ENCODE peak calls at places on chromosomes 5 and 9, in seven cellular contexts. Q is K562, W is H1, Y is HCT116, O is HepG2, F is GM12878, X is SK-N-SH. A is an unnamed sample.

GRCh38 chr5:41748631-41749030 is 121.6 kb downstream of the OXCT1 start:
- DNase-seq in Q (no peak), W (no peak), Y (peak), O (no peak), F (peak), X (no peak), A (no peak)

GRCh38 chr5:160165137-160166068 is 46.2 kb upstream of the PWWP2A start:
- DNase-seq in Q (peak), W (no peak), Y (peak), O (peak), F (no peak), X (peak), A (peak)

GRCh38 chr5:68456756-68457217 is 241.2 kb downstream of the PIK3R1 start:
- DNase-seq in Q (peak), W (no peak), Y (no peak), O (peak), F (no peak), X (no peak), A (peak)

GRCh38 chr9:98807070-98807810 is at the start of gene GALNT12:
- DNase-seq in Q (peak), W (no peak), Y (no peak), O (no peak), F (no peak), X (peak), A (no peak)

GRCh38 chr9:34558911-34559615 is 30.5 kb downstream of the CNTFR start:
- DNase-seq in Q (no peak), W (no peak), Y (no peak), O (no peak), F (no peak), X (peak), A (no peak)

GRCh38 chr5:84602371-84602771 is 217.7 kb upstream of the EDIL3 start:
- DNase-seq in Q (no peak), W (no peak), Y (no peak), O (no peak), F (peak), X (no peak), A (no peak)

GRCh38 chr9:120432600-120432999 is 147.4 kb downstream of the CDK5RAP2 start:
- DNase-seq in Q (no peak), W (no peak), Y (no peak), O (no peak), F (no peak), X (no peak), A (no peak)

GRCh38 chr5:38500861-38501260 is 55.6 kb downstream of the LIFR start:
- DNase-seq in Q (no peak), W (no peak), Y (no peak), O (no peak), F (no peak), X (no peak), A (no peak)

GRCh38 chr5:392431-392988 is 50.5 kb upstream of the EXOC3 start:
- DNase-seq in Q (no peak), W (no peak), Y (peak), O (no peak), F (peak), X (no peak), A (no peak)

GRCh38 chr9:79592736-79593493 is 21.1 kb downstream of the TLE4 start:
- DNase-seq in Q (no peak), W (no peak), Y (no peak), O (no peak), F (no peak), X (no peak), A (no peak)

GRCh38 chr9:135752281-135753204 is 50.6 kb downstream of the KCNT1 start:
- DNase-seq in Q (no peak), W (no peak), Y (no peak), O (no peak), F (no peak), X (no peak), A (no peak)

GRCh38 chr5:140107312-140108092 is 6.4 kb upstream of the PURA start:
- DNase-seq in Q (peak), W (no peak), Y (peak), O (peak), F (peak), X (peak), A (peak)

GRCh38 chr5:78522476-78523105 is 126.0 kb downstream of the LHFPL2 start:
- DNase-seq in Q (no peak), W (no peak), Y (no peak), O (no peak), F (no peak), X (no peak), A (no peak)

GRCh38 chr5:160245506-160246100 is 16.3 kb downstream of the FABP6 start:
- DNase-seq in Q (no peak), W (no peak), Y (no peak), O (no peak), F (no peak), X (peak), A (no peak)

GRCh38 chr5:16957305-16958165 is 21.4 kb upstream of the MYO10 start:
- DNase-seq in Q (no peak), W (no peak), Y (no peak), O (no peak), F (no peak), X (no peak), A (no peak)

GRCh38 chr9:97744710-97745708 is 47.9 kb upstream of the XPA start:
- DNase-seq in Q (peak), W (no peak), Y (no peak), O (no peak), F (no peak), X (peak), A (no peak)

GRCh38 chr5:146520731-146521130 is 4.7 kb upstream of the GPR151 start:
- DNase-seq in Q (no peak), W (no peak), Y (peak), O (peak), F (no peak), X (no peak), A (no peak)

GRCh38 chr9:113993838-113994540 is 84.1 kb downstream of the AMBP start:
- DNase-seq in Q (no peak), W (no peak), Y (no peak), O (no peak), F (no peak), X (peak), A (peak)

GRCh38 chr5:115588640-115589039 is 13.6 kb downstream of the TICAM2 start:
- DNase-seq in Q (no peak), W (no peak), Y (no peak), O (no peak), F (no peak), X (no peak), A (peak)

GRCh38 chr5:157387683-157388093 is 72.3 kb upstream of the NIPAL4 start:
- DNase-seq in Q (no peak), W (no peak), Y (peak), O (peak), F (no peak), X (no peak), A (no peak)

GRCh38 chr5:125410501-125411162 is 664.2 kb upstream of the ZNF608 start:
- DNase-seq in Q (no peak), W (no peak), Y (no peak), O (no peak), F (no peak), X (peak), A (no peak)

GRCh38 chr5:178442361-178443256 is 147.6 kb downstream of the COL23A1 start:
- DNase-seq in Q (no peak), W (no peak), Y (no peak), O (no peak), F (no peak), X (no peak), A (no peak)

GRCh38 chr5:1316941-1317340 is 22.1 kb upstream of the TERT start:
- DNase-seq in Q (no peak), W (no peak), Y (no peak), O (no peak), F (no peak), X (no peak), A (no peak)

DNA sequence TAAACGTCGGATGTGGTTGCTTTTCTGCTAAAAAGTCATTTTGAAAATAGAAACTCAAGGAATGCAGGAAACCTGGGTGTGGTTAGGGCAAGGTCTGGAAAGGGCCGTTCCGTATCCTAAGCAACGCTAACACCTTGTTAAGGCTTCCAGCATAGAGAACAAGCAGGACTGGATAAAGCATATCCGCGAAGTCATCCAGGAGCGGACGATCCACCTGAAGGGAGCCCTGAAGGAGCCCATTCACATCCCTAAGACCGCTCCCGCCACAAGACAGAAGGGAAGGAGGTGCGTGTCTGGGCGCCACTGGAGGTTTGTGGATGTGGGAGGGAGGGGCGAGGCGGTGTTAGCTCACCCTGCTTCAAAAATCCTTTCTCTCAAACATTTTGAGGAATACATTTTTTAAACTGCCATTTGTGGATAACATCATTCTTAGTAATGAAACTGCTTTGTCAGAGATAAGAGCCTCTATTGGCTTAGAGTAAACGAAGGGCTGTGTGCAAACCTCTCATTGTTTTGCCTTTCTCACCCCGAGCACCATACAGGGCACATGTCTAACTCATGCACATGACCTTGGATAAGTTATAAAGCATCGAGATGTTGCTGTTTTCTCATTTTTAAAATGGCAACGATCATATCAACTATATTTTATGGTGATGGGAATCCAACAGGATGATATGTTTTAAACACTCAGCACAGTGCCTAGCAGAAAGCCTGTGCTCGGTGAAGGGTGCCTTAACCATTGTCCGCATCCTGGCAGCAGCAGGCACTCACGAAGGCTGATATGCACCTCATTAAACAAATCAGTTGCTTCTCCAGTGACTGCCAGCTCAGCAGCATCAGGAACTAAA is 175.7 kb upstream of the OTULINL start:
- DNase-seq in Q (no peak), W (no peak), Y (no peak), O (no peak), F (no peak), X (no peak), A (no peak)
- TF ChIP-seq JUND in Q (no peak), W (no peak), Y (no peak), O (no peak), F (no peak), X (no peak), A (no peak)

GRCh38 chr5:122715095-122715494 is 59.8 kb upstream of the SNX2 start:
- DNase-seq in Q (no peak), W (no peak), Y (no peak), O (no peak), F (no peak), X (no peak), A (no peak)
- TF ChIP-seq JUND in Q (no peak), W (no peak), Y (no peak), O (no peak), F (no peak), X (no peak), A (no peak)

DNA sequence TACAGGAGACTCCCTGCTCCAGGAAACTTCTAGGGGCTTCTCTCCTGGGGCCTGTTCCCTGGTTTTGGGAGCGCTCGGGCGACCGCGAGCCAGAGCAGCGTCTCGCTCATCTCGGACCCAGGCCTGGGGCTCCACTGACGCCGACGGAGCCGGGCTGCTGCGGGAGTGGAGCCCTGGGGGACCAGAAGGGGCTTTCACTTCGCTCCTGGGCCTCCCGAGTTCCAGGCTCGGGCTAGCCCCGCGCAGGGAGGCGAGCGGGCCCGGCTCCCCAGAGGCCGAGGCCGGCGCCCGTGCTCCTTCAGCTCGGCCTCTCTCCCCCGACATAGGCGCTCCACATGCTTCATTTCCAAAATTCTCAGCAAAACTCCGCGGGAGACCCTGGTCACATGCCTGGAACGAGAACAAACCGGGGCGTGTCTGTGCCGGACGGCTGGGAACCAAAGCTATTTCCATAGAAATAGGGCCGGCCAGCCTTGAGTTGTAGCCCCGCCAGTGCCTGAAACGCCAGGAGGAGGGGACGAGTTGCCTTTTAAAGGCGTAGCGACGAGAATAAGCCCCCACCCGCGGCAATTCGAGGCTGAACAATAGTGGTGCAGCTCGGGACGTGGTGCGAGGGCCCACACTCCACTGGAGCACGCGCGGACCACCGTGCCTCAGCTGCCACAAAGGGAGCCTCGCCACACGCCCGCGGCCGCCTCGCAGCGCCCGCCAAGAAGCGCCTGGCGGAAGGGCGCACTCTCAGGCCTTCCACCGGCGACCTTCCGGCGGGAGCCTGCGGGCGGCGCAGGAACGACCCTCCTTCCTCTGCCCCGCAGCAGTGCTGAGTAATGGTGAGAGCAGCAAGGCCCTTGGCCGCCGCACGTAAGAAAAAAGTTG is 1.1 kb upstream of the G3BP1 start:
- DNase-seq in Q (peak), W (peak), Y (no peak), O (no peak), F (no peak), X (peak), A (peak)
- TF ChIP-seq JUND in Q (no peak), W (no peak), Y (no peak), O (no peak), F (no peak), X (no peak), A (no peak)

GRCh38 chr9:91273853-91274552 is 87.7 kb downstream of the AUH start:
- DNase-seq in Q (peak), W (no peak), Y (peak), O (peak), F (no peak), X (no peak), A (no peak)
- TF ChIP-seq JUND in Q (peak), W (no peak), Y (peak), O (no peak), F (no peak), X (peak), A (no peak)

GRCh38 chr9:14296462-14296861 is 17.5 kb downstream of the NFIB start:
- DNase-seq in Q (no peak), W (no peak), Y (no peak), O (no peak), F (no peak), X (no peak), A (no peak)
- TF ChIP-seq JUND in Q (no peak), W (no peak), Y (no peak), O (no peak), F (no peak), X (no peak), A (no peak)

GRCh38 chr9:95368377-95369160 is 51.1 kb upstream of the FANCC start:
- DNase-seq in Q (no peak), W (no peak), Y (no peak), O (no peak), F (no peak), X (no peak), A (no peak)

GRCh38 chr9:95373765-95374435 is 56.4 kb upstream of the FANCC start:
- DNase-seq in Q (no peak), W (no peak), Y (no peak), O (no peak), F (no peak), X (no peak), A (no peak)

GRCh38 chr9:95370064-95370463 is 52.6 kb upstream of the FANCC start:
- DNase-seq in Q (no peak), W (no peak), Y (no peak), O (no peak), F (no peak), X (no peak), A (no peak)

GRCh38 chr9:95373069-95373681 is 55.7 kb upstream of the FANCC start:
- DNase-seq in Q (no peak), W (no peak), Y (no peak), O (no peak), F (no peak), X (peak), A (no peak)
- TF ChIP-seq JUND in Q (no peak), W (no peak), Y (no peak), O (no peak), F (no peak), X (no peak), A (no peak)

GRCh38 chr5:73901045-73901444 is 275.0 kb downstream of the ARHGEF28 start:
- DNase-seq in Q (no peak), W (no peak), Y (peak), O (no peak), F (no peak), X (no peak), A (no peak)
- TF ChIP-seq JUND in Q (no peak), W (no peak), Y (no peak), O (no peak), F (no peak), X (no peak), A (no peak)

GRCh38 chr5:169765176-169765575 is 128.1 kb downstream of the DOCK2 start:
- DNase-seq in Q (no peak), W (no peak), Y (no peak), O (no peak), F (no peak), X (no peak), A (no peak)

GRCh38 chr5:169760229-169760628 is 123.2 kb downstream of the DOCK2 start:
- DNase-seq in Q (no peak), W (no peak), Y (no peak), O (no peak), F (no peak), X (no peak), A (no peak)

GRCh38 chr5:169762338-169763095 is 125.4 kb downstream of the DOCK2 start:
- DNase-seq in Q (no peak), W (no peak), Y (no peak), O (no peak), F (no peak), X (no peak), A (no peak)

GRCh38 chr5:169765597-169765996 is 128.5 kb downstream of the DOCK2 start:
- DNase-seq in Q (no peak), W (no peak), Y (no peak), O (no peak), F (no peak), X (no peak), A (no peak)

GRCh38 chr5:169763437-169764301 is 126.6 kb downstream of the DOCK2 start:
- DNase-seq in Q (no peak), W (no peak), Y (no peak), O (no peak), F (peak), X (peak), A (no peak)
- TF ChIP-seq JUND in Q (no peak), W (no peak), Y (no peak), O (no peak), F (no peak), X (no peak), A (no peak)

A was measured in T47D.